ENCODE peak calls at places on chromosomes 12 and 14, in six cellular contexts. One of them, this sample, is unnamed.

GRCh38 chr12:101647711-101648110 is 49.7 kb upstream of the CHPT1 start:
- DNase-seq in PC-3: no peak
- DNase-seq in DND-41: no peak
- DNase-seq in Peyer's patch: no peak
- DNase-seq in neural progenitor cell: no peak
- DNase-seq in left ventricle myocardium inferior: no peak
- DNase-seq in this sample: no peak

GRCh38 chr14:69045857-69046351 is 66.8 kb upstream of the ACTN1 start:
- DNase-seq in PC-3: no peak
- DNase-seq in DND-41: no peak
- DNase-seq in Peyer's patch: no peak
- DNase-seq in neural progenitor cell: no peak
- DNase-seq in left ventricle myocardium inferior: no peak
- DNase-seq in this sample: no peak

GRCh38 chr12:81078469-81079196 is 754 bp downstream of the ACSS3 start:
- DNase-seq in PC-3: no peak
- DNase-seq in DND-41: no peak
- DNase-seq in Peyer's patch: no peak
- DNase-seq in neural progenitor cell: peak; percentile 31
- DNase-seq in left ventricle myocardium inferior: no peak
- DNase-seq in this sample: no peak

GRCh38 chr12:42698213-42698612 is 108.7 kb upstream of the PRICKLE1 start:
- DNase-seq in PC-3: no peak
- DNase-seq in DND-41: no peak
- DNase-seq in Peyer's patch: no peak
- DNase-seq in neural progenitor cell: no peak
- DNase-seq in left ventricle myocardium inferior: no peak
- DNase-seq in this sample: no peak

GRCh38 chr12:74021937-74022336 is 515.7 kb upstream of the ATXN7L3B start:
- DNase-seq in PC-3: peak; percentile 84
- DNase-seq in DND-41: peak; percentile 12
- DNase-seq in Peyer's patch: no peak
- DNase-seq in neural progenitor cell: peak; percentile 92
- DNase-seq in left ventricle myocardium inferior: peak; percentile 35
- DNase-seq in this sample: no peak

GRCh38 chr12:16881986-16882385 is 276.0 kb upstream of the LMO3 start:
- DNase-seq in PC-3: no peak
- DNase-seq in DND-41: no peak
- DNase-seq in Peyer's patch: no peak
- DNase-seq in neural progenitor cell: no peak
- DNase-seq in left ventricle myocardium inferior: no peak
- DNase-seq in this sample: no peak

GRCh38 chr12:113418213-113418879 is 3.8 kb upstream of the SDSL start:
- DNase-seq in PC-3: no peak
- DNase-seq in DND-41: no peak
- DNase-seq in Peyer's patch: no peak
- DNase-seq in neural progenitor cell: no peak
- DNase-seq in left ventricle myocardium inferior: no peak
- DNase-seq in this sample: no peak

GRCh38 chr12:86104087-86104486 is 152.1 kb downstream of the MGAT4C start:
- DNase-seq in PC-3: no peak
- DNase-seq in DND-41: no peak
- DNase-seq in Peyer's patch: no peak
- DNase-seq in neural progenitor cell: no peak
- DNase-seq in left ventricle myocardium inferior: no peak
- DNase-seq in this sample: no peak

GRCh38 chr12:86774841-86775386 is 518.7 kb upstream of the MGAT4C start:
- DNase-seq in PC-3: peak; percentile 15
- DNase-seq in DND-41: no peak
- DNase-seq in Peyer's patch: no peak
- DNase-seq in neural progenitor cell: no peak
- DNase-seq in left ventricle myocardium inferior: no peak
- DNase-seq in this sample: peak; percentile 13

DNA sequence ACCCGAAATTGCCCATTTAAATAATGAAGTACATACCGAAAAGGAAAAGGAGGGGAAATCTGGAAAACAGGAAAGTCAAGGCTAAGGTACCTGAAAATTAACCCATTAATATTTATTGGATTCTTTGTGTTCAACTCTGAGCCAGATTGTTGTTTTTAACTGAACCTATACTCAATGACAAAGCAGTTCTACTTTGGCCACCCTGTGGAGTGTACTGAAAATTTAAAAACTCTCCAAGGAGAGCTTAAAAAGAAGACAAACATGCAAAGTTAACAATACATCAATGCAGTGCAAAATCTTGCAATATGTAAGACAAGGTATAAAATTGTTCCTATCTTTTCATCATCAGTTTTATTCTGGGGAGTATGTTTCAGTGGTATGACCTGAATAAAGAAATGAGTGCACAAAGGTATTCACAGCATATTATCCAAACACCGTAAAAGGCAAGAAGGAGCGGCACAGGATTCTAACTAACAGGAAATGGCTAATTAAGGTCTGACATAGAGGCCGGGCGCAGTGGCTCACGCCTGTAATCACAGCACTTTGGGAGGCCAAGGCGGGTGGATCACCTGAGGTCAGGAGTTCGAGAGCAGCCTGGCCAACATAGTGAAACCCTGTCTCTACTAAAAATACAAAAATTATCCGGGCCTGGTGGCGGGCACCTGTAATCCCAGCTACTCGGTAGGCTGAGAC is 1.7 kb downstream of the USP44 start:
- DNase-seq in PC-3: no peak
- DNase-seq in DND-41: no peak
- DNase-seq in Peyer's patch: no peak
- DNase-seq in neural progenitor cell: no peak
- DNase-seq in left ventricle myocardium inferior: no peak
- DNase-seq in this sample: no peak
- H3K4me3 ChIP-seq in PC-3: no peak overlapping the region
- H3K4me3 ChIP-seq in DND-41: no peak overlapping the region
- H3K4me3 ChIP-seq in Peyer's patch: no peak overlapping the region
- H3K4me3 ChIP-seq in neural progenitor cell: peak overlapping the region; percentile 96
- H3K4me3 ChIP-seq in left ventricle myocardium inferior: peak overlapping the region; percentile 92
- H3K4me3 ChIP-seq in this sample: peak overlapping the region; percentile 62

DNA sequence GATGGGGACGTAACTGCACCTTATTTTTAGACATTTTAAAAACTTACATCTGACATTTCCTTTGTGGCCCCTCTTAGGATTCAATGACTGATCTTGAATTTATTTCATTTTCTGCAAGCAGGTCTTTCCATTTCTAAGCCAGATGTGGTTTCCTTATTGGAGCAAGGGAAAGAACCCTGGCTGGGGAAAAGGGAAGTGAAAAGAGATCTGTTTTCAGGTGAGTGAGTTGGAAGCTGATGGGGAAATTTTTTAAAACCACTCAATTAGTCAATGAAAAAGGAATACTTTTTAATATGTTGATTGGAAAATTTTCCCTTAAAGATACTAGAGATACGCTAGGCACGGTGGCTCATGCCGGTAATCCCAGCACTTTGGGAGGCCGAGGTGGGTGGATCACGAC is 2.6 kb downstream of the ZNF140 start:
- DNase-seq in PC-3: no peak
- DNase-seq in DND-41: no peak
- DNase-seq in Peyer's patch: no peak
- DNase-seq in neural progenitor cell: no peak
- DNase-seq in left ventricle myocardium inferior: no peak
- DNase-seq in this sample: no peak
- H3K9me3 ChIP-seq in PC-3: peaks cover 34% of the 10 kb centered on the region
- H3K9me3 ChIP-seq in DND-41: peaks cover 88% of the 10 kb centered on the region
- H3K9me3 ChIP-seq in Peyer's patch: peaks cover 10% of the 10 kb centered on the region
- H3K9me3 ChIP-seq in neural progenitor cell: peaks cover 52% of the 10 kb centered on the region
- H3K9me3 ChIP-seq in left ventricle myocardium inferior: peaks cover 83% of the 10 kb centered on the region
- H3K9me3 ChIP-seq in this sample: peaks cover 65% of the 10 kb centered on the region

GRCh38 chr12:120539303-120539702 is 5.1 kb downstream of the RNF10 start:
- DNase-seq in PC-3: peak; percentile 68
- DNase-seq in DND-41: no peak
- DNase-seq in Peyer's patch: no peak
- DNase-seq in neural progenitor cell: no peak
- DNase-seq in left ventricle myocardium inferior: no peak
- DNase-seq in this sample: no peak
- TF ChIP-seq CTCF in PC-3: no peak
- TF ChIP-seq CTCF in DND-41: no peak
- TF ChIP-seq CTCF in Peyer's patch: no peak
- TF ChIP-seq CTCF in neural progenitor cell: no peak
- TF ChIP-seq CTCF in left ventricle myocardium inferior: no peak
- TF ChIP-seq CTCF in this sample: no peak

GRCh38 chr14:96902004-96902403 is 104.8 kb downstream of the VRK1 start:
- DNase-seq in PC-3: no peak
- DNase-seq in DND-41: peak; percentile 13
- DNase-seq in Peyer's patch: no peak
- DNase-seq in neural progenitor cell: no peak
- DNase-seq in left ventricle myocardium inferior: no peak
- DNase-seq in this sample: no peak

GRCh38 chr14:96904201-96904600 is 107.0 kb downstream of the VRK1 start:
- DNase-seq in PC-3: peak; percentile 86
- DNase-seq in DND-41: no peak
- DNase-seq in Peyer's patch: no peak
- DNase-seq in neural progenitor cell: no peak
- DNase-seq in left ventricle myocardium inferior: no peak
- DNase-seq in this sample: no peak

GRCh38 chr14:96905065-96905464 is 107.9 kb downstream of the VRK1 start:
- DNase-seq in PC-3: no peak
- DNase-seq in DND-41: no peak
- DNase-seq in Peyer's patch: no peak
- DNase-seq in neural progenitor cell: no peak
- DNase-seq in left ventricle myocardium inferior: no peak
- DNase-seq in this sample: no peak

GRCh38 chr14:96903444-96904023 is 106.4 kb downstream of the VRK1 start:
- DNase-seq in PC-3: peak; percentile 68
- DNase-seq in DND-41: no peak
- DNase-seq in Peyer's patch: no peak
- DNase-seq in neural progenitor cell: no peak
- DNase-seq in left ventricle myocardium inferior: no peak
- DNase-seq in this sample: no peak

DNA sequence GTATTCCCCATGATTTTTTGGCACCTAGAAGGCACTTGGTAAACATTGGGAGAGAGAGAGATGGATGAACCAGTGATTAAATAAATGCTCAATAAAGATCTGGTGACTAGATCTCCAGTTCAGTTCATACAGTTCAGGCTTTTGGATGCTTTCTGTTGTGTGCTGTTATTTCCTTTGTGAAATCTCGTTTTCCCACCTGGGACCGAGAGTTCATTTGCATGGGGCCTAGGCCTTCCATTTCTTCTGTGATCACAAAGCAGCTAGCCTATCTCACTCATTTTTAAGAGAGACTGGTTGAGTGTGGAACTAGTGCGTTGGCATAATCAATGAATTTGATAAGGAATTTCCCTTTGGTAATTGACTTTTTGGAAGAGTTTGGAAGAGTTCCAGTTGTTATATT is 104.0 kb downstream of the VRK1 start:
- DNase-seq in PC-3: no peak
- DNase-seq in DND-41: no peak
- DNase-seq in Peyer's patch: no peak
- DNase-seq in neural progenitor cell: no peak
- DNase-seq in left ventricle myocardium inferior: no peak
- DNase-seq in this sample: no peak
- H3K4me3 ChIP-seq in PC-3: no peak overlapping the region
- H3K4me3 ChIP-seq in DND-41: no peak overlapping the region
- H3K4me3 ChIP-seq in Peyer's patch: no peak overlapping the region
- H3K4me3 ChIP-seq in neural progenitor cell: no peak overlapping the region
- H3K4me3 ChIP-seq in left ventricle myocardium inferior: no peak overlapping the region
- H3K4me3 ChIP-seq in this sample: no peak overlapping the region

GRCh38 chr14:106848330-106849121 is 1322.1 kb downstream of the TMEM121 start:
- DNase-seq in PC-3: peak; percentile 86
- DNase-seq in DND-41: peak; percentile 65
- DNase-seq in Peyer's patch: no peak
- DNase-seq in neural progenitor cell: no peak
- DNase-seq in left ventricle myocardium inferior: no peak
- DNase-seq in this sample: no peak
- H3K9me3 ChIP-seq in PC-3: no peaks in the 10 kb centered on the region
- H3K9me3 ChIP-seq in DND-41: no peaks in the 10 kb centered on the region
- H3K9me3 ChIP-seq in Peyer's patch: no peaks in the 10 kb centered on the region
- H3K9me3 ChIP-seq in neural progenitor cell: peaks cover 25% of the 10 kb centered on the region
- H3K9me3 ChIP-seq in left ventricle myocardium inferior: no peaks in the 10 kb centered on the region
- H3K9me3 ChIP-seq in this sample: peaks cover 49% of the 10 kb centered on the region

GRCh38 chr12:7061596-7061995 is 1.1 kb downstream of the C1S start:
- DNase-seq in PC-3: no peak
- DNase-seq in DND-41: no peak
- DNase-seq in Peyer's patch: no peak
- DNase-seq in neural progenitor cell: no peak
- DNase-seq in left ventricle myocardium inferior: no peak
- DNase-seq in this sample: no peak

GRCh38 chr12:7061138-7061537 is 620 bp downstream of the C1S start:
- DNase-seq in PC-3: no peak
- DNase-seq in DND-41: no peak
- DNase-seq in Peyer's patch: no peak
- DNase-seq in neural progenitor cell: no peak
- DNase-seq in left ventricle myocardium inferior: no peak
- DNase-seq in this sample: no peak

GRCh38 chr12:7058850-7059249 is 1.7 kb upstream of the C1S start:
- DNase-seq in PC-3: no peak
- DNase-seq in DND-41: no peak
- DNase-seq in Peyer's patch: no peak
- DNase-seq in neural progenitor cell: no peak
- DNase-seq in left ventricle myocardium inferior: no peak
- DNase-seq in this sample: no peak

GRCh38 chr12:7059780-7060179 is 738 bp upstream of the C1S start:
- DNase-seq in PC-3: no peak
- DNase-seq in DND-41: no peak
- DNase-seq in Peyer's patch: no peak
- DNase-seq in neural progenitor cell: no peak
- DNase-seq in left ventricle myocardium inferior: no peak
- DNase-seq in this sample: no peak

DNA sequence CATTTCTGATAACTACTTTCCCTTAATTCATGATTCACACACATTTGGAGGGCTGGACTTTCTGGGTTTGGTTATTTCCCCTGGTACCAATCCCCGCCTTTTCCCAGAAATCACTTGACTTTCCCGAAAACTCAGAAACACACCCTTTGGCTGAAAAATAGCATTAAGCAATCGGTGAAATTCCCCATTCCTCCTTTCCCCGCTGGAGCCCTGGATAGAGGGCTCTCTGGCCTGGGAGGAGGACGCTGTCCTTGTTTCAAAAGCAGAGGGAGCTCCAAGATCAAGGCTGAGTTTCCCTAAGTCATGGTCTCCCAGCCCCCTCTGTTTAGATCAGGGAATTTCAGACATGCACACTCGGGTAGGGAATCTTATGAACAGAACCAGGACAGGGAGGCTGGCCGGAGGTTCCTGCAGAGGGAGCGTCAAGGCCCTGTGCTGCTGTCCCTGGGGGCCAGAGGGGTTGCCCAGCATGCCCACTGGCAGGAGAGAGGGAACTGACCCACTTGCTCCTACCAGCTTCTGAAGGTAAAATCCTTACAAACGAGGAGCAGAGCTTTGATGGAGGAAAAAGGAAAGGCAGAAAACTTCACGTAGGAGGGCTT is at the start of gene C1S:
- DNase-seq in PC-3: peak; percentile 44
- DNase-seq in DND-41: no peak
- DNase-seq in Peyer's patch: no peak
- DNase-seq in neural progenitor cell: peak; percentile 6
- DNase-seq in left ventricle myocardium inferior: peak; percentile 62
- DNase-seq in this sample: peak; percentile 97
- TF ChIP-seq CTCF in PC-3: peak; percentile 48
- TF ChIP-seq CTCF in DND-41: no peak
- TF ChIP-seq CTCF in Peyer's patch: no peak
- TF ChIP-seq CTCF in neural progenitor cell: no peak
- TF ChIP-seq CTCF in left ventricle myocardium inferior: peak; percentile 86
- TF ChIP-seq CTCF in this sample: peak; percentile 92